ENCODE peak calls at places on chromosomes 13 and 19, in eight cellular contexts. N, F, O, Y, S, U, E and W are unnamed samples.

GRCh38 chr19:41352609-41353465 is 885 bp downstream of the TGFB1 start:
- DNase-seq in U (peak; percentile 53), N (peak; percentile 71), E (peak; percentile 78), S (peak; percentile 71), F (peak; percentile 44), Y (peak; percentile 95), O (peak; percentile 87), W (peak; percentile 46)

GRCh38 chr13:48798180-48798579 is 144.5 kb downstream of the CYSLTR2 start:
- DNase-seq in S (no peak), E (no peak), Y (no peak), O (no peak), N (no peak), U (no peak), F (no peak), W (no peak)

GRCh38 chr19:57559008-57559403 is 657 bp downstream of the ZNF550 start:
- DNase-seq in U (peak; percentile 13), S (no peak), E (peak; percentile 10), O (peak; percentile 16), F (no peak), Y (no peak), N (peak; percentile 38), W (no peak)

GRCh38 chr13:60066206-60066605 is 97.5 kb downstream of the DIAPH3 start:
- DNase-seq in F (no peak), S (no peak), Y (no peak), O (no peak), U (no peak), N (no peak), E (no peak), W (no peak)

GRCh38 chr19:29497241-29497640 is 28.6 kb upstream of the VSTM2B start:
- DNase-seq in O (no peak), S (no peak), N (no peak), U (no peak), E (no peak), Y (no peak), F (no peak), W (no peak)

GRCh38 chr19:5360003-5360820 is 19.6 kb upstream of the PTPRS start:
- DNase-seq in O (no peak), S (no peak), N (no peak), U (no peak), F (no peak), Y (no peak), E (no peak), W (no peak)

GRCh38 chr19:29191005-29191404 is 21.9 kb downstream of the UQCRFS1 start:
- DNase-seq in N (no peak), O (no peak), S (no peak), F (no peak), Y (peak; percentile 33), E (no peak), U (no peak), W (no peak)

GRCh38 chr19:47036233-47036651 is 12.2 kb downstream of the TMEM160 start:
- DNase-seq in S (no peak), Y (peak; percentile 87), U (peak; percentile 41), N (no peak), F (no peak), E (peak; percentile 77), O (no peak), W (no peak)

GRCh38 chr19:50333737-50334617 is 4.8 kb upstream of the KCNC3 start:
- DNase-seq in Y (peak; percentile 98), F (no peak), N (peak; percentile 72), U (peak; percentile 84), O (peak; percentile 66), E (peak; percentile 84), S (peak; percentile 27), W (peak; percentile 35)

GRCh38 chr19:648904-649733 is 9.4 kb downstream of the FGF22 start:
- DNase-seq in Y (peak; percentile 80), N (no peak), O (no peak), E (no peak), U (no peak), F (no peak), S (no peak), W (no peak)

GRCh38 chr19:10892256-10892655 is 20.9 kb downstream of the CARM1 start:
- DNase-seq in O (no peak), N (no peak), S (no peak), E (no peak), Y (no peak), U (no peak), F (no peak), W (no peak)

GRCh38 chr19:41862445-41862986 is 2.5 kb downstream of the RPS19 start:
- DNase-seq in N (no peak), F (no peak), U (no peak), O (no peak), E (no peak), S (no peak), Y (no peak), W (no peak)

DNA sequence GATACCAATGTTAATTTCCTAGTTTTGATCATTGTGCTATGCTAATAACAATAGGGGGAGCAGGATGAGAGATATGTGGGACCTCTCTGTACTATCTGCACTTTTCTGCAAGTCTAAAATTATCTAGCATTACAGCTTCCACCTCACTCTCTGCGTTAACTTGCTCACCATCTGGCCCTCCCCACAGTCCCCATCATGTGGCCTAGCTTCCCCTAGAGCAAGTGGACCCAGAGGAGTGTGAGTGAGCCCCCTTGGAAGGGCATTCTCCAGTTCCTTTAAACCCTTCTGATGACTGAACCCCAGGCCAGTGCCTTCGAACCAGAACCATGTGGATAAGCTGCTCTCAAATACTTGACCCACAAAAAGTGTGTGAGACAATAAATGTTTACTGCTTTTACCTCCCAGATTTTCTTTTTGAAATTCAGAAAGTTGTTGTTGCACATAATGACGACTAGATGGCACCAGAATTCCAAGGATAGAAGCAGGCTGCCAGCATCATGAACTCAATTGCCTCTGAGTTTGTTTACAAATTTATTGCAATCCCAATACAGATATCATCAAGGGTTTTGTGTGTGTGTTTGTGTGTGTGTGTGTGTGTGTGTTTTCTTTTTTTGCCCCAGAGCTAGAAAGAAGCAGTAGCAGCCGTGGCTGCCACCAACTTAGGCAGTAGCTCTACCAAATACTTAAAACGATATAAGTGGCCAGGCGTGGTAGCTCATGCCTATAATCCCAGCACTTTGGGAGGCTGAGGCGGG is 49.0 kb upstream of the ZNF780A start:
- DNase-seq in N (no peak), O (no peak), F (no peak), Y (no peak), U (peak; percentile 23), E (no peak), S (no peak), W (no peak)
- TF ChIP-seq CTCF in N (peak; percentile 17), O (peak; percentile 70), F (peak; percentile 75), Y (peak; percentile 83), U (peak; percentile 83), E (peak; percentile 72), S (peak; percentile 57), W (peak; percentile 69)

GRCh38 chr19:17932485-17933338 is at the start of gene CCDC124:
- DNase-seq in N (peak; percentile 93), E (peak; percentile 95), U (peak; percentile 92), Y (peak; percentile 99), O (peak; percentile 90), F (peak; percentile 80), S (peak; percentile 85), W (peak; percentile 90)

GRCh38 chr19:17938092-17938845 is 5.5 kb downstream of the CCDC124 start:
- DNase-seq in E (peak; percentile 81), N (peak; percentile 87), U (peak; percentile 79), Y (no peak), O (peak; percentile 77), S (peak; percentile 70), F (peak; percentile 54), W (peak; percentile 73)

GRCh38 chr19:17933414-17934129 is 757 bp downstream of the CCDC124 start:
- DNase-seq in S (no peak), O (no peak), E (no peak), N (no peak), Y (no peak), F (no peak), U (no peak), W (no peak)

GRCh38 chr19:17937371-17937900 is 4.6 kb downstream of the CCDC124 start:
- DNase-seq in F (no peak), O (no peak), E (no peak), Y (no peak), S (no peak), N (no peak), U (no peak), W (no peak)

GRCh38 chr19:17936379-17936778 is 3.6 kb downstream of the CCDC124 start:
- DNase-seq in O (no peak), S (no peak), F (no peak), Y (peak; percentile 76), N (no peak), U (no peak), E (no peak), W (no peak)
- TF ChIP-seq POLR2A in O (no peak), S (no peak), F (no peak), Y (no peak), N (no peak), U (no peak), E (no peak), W (no peak)

GRCh38 chr13:42816538-42816937 is 35.2 kb downstream of the FAM216B start:
- DNase-seq in O (no peak), E (no peak), S (no peak), Y (no peak), U (no peak), N (no peak), F (no peak), W (no peak)
- TF ChIP-seq CTCF in O (no peak), E (no peak), S (no peak), Y (no peak), U (no peak), N (no peak), F (no peak), W (no peak)

GRCh38 chr13:42039946-42040729 is 8.3 kb upstream of the DGKH start:
- DNase-seq in N (peak; percentile 92), E (peak; percentile 95), Y (peak; percentile 97), O (peak; percentile 88), U (peak; percentile 85), F (peak; percentile 84), S (peak; percentile 93), W (peak; percentile 84)
- TF ChIP-seq POLR2A in N (peak; percentile 82), E (peak; percentile 88), Y (peak; percentile 68), O (peak; percentile 94), U (peak; percentile 79), F (peak; percentile 90), S (peak; percentile 95), W (no peak)

DNA sequence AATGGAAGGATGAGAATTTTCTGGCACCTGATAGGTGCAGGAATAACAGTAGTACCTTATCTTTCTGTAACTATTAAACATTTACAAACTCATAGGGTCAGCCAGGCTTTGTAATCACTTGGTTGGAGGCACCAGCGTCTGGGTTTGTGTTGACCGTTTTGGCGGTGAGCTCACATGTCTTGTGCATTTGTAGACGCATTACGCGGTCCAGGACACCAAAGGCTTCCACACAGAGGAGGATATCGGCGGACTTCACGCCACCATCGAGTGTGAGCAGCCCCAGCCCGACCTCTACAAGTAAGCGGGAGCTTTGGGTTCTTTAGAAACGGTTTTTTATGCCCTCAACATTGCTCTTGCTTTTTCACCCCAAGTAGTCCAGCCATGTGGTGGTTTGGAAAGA is 129.3 kb downstream of the ATP11A start:
- DNase-seq in Y (no peak), E (no peak), O (no peak), S (no peak), F (no peak), U (no peak), N (no peak), W (no peak)
- TF ChIP-seq CTCF in Y (no peak), E (no peak), O (no peak), S (no peak), F (no peak), U (no peak), N (no peak), W (no peak)

GRCh38 chr13:41313659-41314197 is 2.7 kb downstream of the NAA16 start:
- DNase-seq in Y (no peak), S (no peak), O (no peak), U (no peak), N (no peak), F (no peak), E (no peak), W (no peak)
- TF ChIP-seq POLR2A in Y (no peak), S (no peak), O (no peak), U (no peak), N (no peak), F (no peak), E (no peak), W (no peak)

GRCh38 chr13:52669677-52670076 is 17.0 kb downstream of the SUGT1 start:
- DNase-seq in O (no peak), U (no peak), S (no peak), F (no peak), E (no peak), N (no peak), Y (no peak), W (no peak)
- TF ChIP-seq CTCF in O (no peak), U (no peak), S (no peak), F (no peak), E (no peak), N (no peak), Y (no peak), W (no peak)